ENCODE peak calls at places on chromosomes 3 and 15, in nine cellular contexts. One of them, this sample, is unnamed.

GRCh38 chr3:188197388-188197847 is 43.5 kb downstream of the LPP start:
- DNase-seq in ovary: no peak
- DNase-seq in vagina: no peak
- DNase-seq in prostate gland: no peak
- DNase-seq in sigmoid colon: no peak
- DNase-seq in uterus: peak
- DNase-seq in A549: no peak
- DNase-seq in GM12878: no peak
- DNase-seq in Peyer's patch: no peak
- DNase-seq in this sample: no peak

GRCh38 chr15:64895285-64896065 is 16.2 kb upstream of the ANKDD1A start:
- DNase-seq in uterus: no peak
- DNase-seq in ovary: no peak
- DNase-seq in GM12878: peak
- DNase-seq in prostate gland: no peak
- DNase-seq in vagina: no peak
- DNase-seq in sigmoid colon: no peak
- DNase-seq in A549: no peak
- DNase-seq in Peyer's patch: no peak
- DNase-seq in this sample: no peak

GRCh38 chr15:40258544-40258943 is 19.7 kb downstream of the PAK6 start:
- DNase-seq in prostate gland: no peak
- DNase-seq in sigmoid colon: no peak
- DNase-seq in A549: no peak
- DNase-seq in ovary: no peak
- DNase-seq in uterus: no peak
- DNase-seq in vagina: no peak
- DNase-seq in Peyer's patch: no peak
- DNase-seq in GM12878: no peak
- DNase-seq in this sample: no peak

GRCh38 chr15:90680371-90680935 is 36.7 kb upstream of the BLM start:
- DNase-seq in uterus: peak
- DNase-seq in A549: no peak
- DNase-seq in vagina: no peak
- DNase-seq in sigmoid colon: no peak
- DNase-seq in GM12878: no peak
- DNase-seq in prostate gland: no peak
- DNase-seq in ovary: no peak
- DNase-seq in Peyer's patch: no peak
- DNase-seq in this sample: no peak

GRCh38 chr3:18338827-18339226 is 86.3 kb downstream of the SATB1 start:
- DNase-seq in uterus: no peak
- DNase-seq in A549: no peak
- DNase-seq in vagina: no peak
- DNase-seq in Peyer's patch: no peak
- DNase-seq in sigmoid colon: no peak
- DNase-seq in prostate gland: no peak
- DNase-seq in GM12878: no peak
- DNase-seq in ovary: no peak
- DNase-seq in this sample: no peak

GRCh38 chr3:17823816-17824215 is 81.4 kb upstream of the TBC1D5 start:
- DNase-seq in GM12878: no peak
- DNase-seq in ovary: no peak
- DNase-seq in prostate gland: no peak
- DNase-seq in uterus: no peak
- DNase-seq in Peyer's patch: no peak
- DNase-seq in sigmoid colon: no peak
- DNase-seq in A549: no peak
- DNase-seq in vagina: no peak
- DNase-seq in this sample: no peak

GRCh38 chr15:86555939-86556725 is 476.5 kb downstream of the AGBL1 start:
- DNase-seq in uterus: no peak
- DNase-seq in A549: no peak
- DNase-seq in Peyer's patch: no peak
- DNase-seq in vagina: no peak
- DNase-seq in ovary: no peak
- DNase-seq in GM12878: no peak
- DNase-seq in sigmoid colon: no peak
- DNase-seq in prostate gland: peak
- DNase-seq in this sample: no peak

GRCh38 chr3:59444293-59444671 is 394.5 kb upstream of the CFAP20DC start:
- DNase-seq in uterus: no peak
- DNase-seq in vagina: no peak
- DNase-seq in prostate gland: no peak
- DNase-seq in A549: no peak
- DNase-seq in GM12878: no peak
- DNase-seq in Peyer's patch: no peak
- DNase-seq in sigmoid colon: no peak
- DNase-seq in ovary: no peak
- DNase-seq in this sample: no peak

GRCh38 chr15:80584561-80584964 is 110.5 kb upstream of the ABHD17C start:
- DNase-seq in uterus: no peak
- DNase-seq in GM12878: no peak
- DNase-seq in A549: no peak
- DNase-seq in sigmoid colon: no peak
- DNase-seq in prostate gland: no peak
- DNase-seq in Peyer's patch: no peak
- DNase-seq in vagina: no peak
- DNase-seq in ovary: no peak
- DNase-seq in this sample: no peak

GRCh38 chr3:70539908-70540307 is 227.5 kb upstream of the MDFIC2 start:
- DNase-seq in prostate gland: no peak
- DNase-seq in uterus: no peak
- DNase-seq in A549: no peak
- DNase-seq in ovary: no peak
- DNase-seq in sigmoid colon: no peak
- DNase-seq in Peyer's patch: no peak
- DNase-seq in GM12878: no peak
- DNase-seq in vagina: no peak
- DNase-seq in this sample: no peak

GRCh38 chr3:108552267-108553159 is 36.7 kb downstream of the CIP2A start:
- DNase-seq in Peyer's patch: no peak
- DNase-seq in uterus: no peak
- DNase-seq in ovary: no peak
- DNase-seq in GM12878: no peak
- DNase-seq in prostate gland: peak
- DNase-seq in A549: peak
- DNase-seq in sigmoid colon: no peak
- DNase-seq in vagina: no peak
- DNase-seq in this sample: no peak

GRCh38 chr3:186154641-186155040 is 45.8 kb upstream of the ETV5 start:
- DNase-seq in prostate gland: no peak
- DNase-seq in vagina: no peak
- DNase-seq in Peyer's patch: no peak
- DNase-seq in GM12878: no peak
- DNase-seq in ovary: no peak
- DNase-seq in sigmoid colon: no peak
- DNase-seq in A549: no peak
- DNase-seq in uterus: no peak
- DNase-seq in this sample: no peak

GRCh38 chr3:10284496-10284895 is 8.3 kb downstream of the GHRL start:
- DNase-seq in A549: no peak
- DNase-seq in GM12878: peak
- DNase-seq in ovary: no peak
- DNase-seq in uterus: no peak
- DNase-seq in prostate gland: no peak
- DNase-seq in Peyer's patch: no peak
- DNase-seq in vagina: no peak
- DNase-seq in sigmoid colon: no peak
- DNase-seq in this sample: no peak

GRCh38 chr3:76400141-76400540 is 614.8 kb upstream of the ZNF717 start:
- DNase-seq in A549: no peak
- DNase-seq in GM12878: no peak
- DNase-seq in sigmoid colon: no peak
- DNase-seq in ovary: no peak
- DNase-seq in prostate gland: no peak
- DNase-seq in uterus: no peak
- DNase-seq in Peyer's patch: no peak
- DNase-seq in vagina: no peak
- DNase-seq in this sample: no peak

GRCh38 chr15:68396068-68396467 is 35.9 kb downstream of the ITGA11 start:
- DNase-seq in sigmoid colon: no peak
- DNase-seq in prostate gland: no peak
- DNase-seq in Peyer's patch: no peak
- DNase-seq in uterus: no peak
- DNase-seq in ovary: no peak
- DNase-seq in A549: no peak
- DNase-seq in vagina: no peak
- DNase-seq in GM12878: no peak
- DNase-seq in this sample: no peak

GRCh38 chr3:88311826-88312225 is 162.1 kb downstream of the C3orf38 start:
- DNase-seq in sigmoid colon: no peak
- DNase-seq in GM12878: no peak
- DNase-seq in prostate gland: no peak
- DNase-seq in uterus: no peak
- DNase-seq in ovary: no peak
- DNase-seq in vagina: no peak
- DNase-seq in A549: no peak
- DNase-seq in Peyer's patch: no peak
- DNase-seq in this sample: no peak

GRCh38 chr3:18190646-18191045 is 234.5 kb downstream of the SATB1 start:
- DNase-seq in vagina: no peak
- DNase-seq in sigmoid colon: no peak
- DNase-seq in ovary: no peak
- DNase-seq in A549: no peak
- DNase-seq in uterus: no peak
- DNase-seq in Peyer's patch: no peak
- DNase-seq in prostate gland: no peak
- DNase-seq in GM12878: no peak
- DNase-seq in this sample: no peak

GRCh38 chr15:38809621-38810020 is 245.0 kb upstream of the RASGRP1 start:
- DNase-seq in prostate gland: no peak
- DNase-seq in GM12878: no peak
- DNase-seq in sigmoid colon: no peak
- DNase-seq in vagina: no peak
- DNase-seq in A549: no peak
- DNase-seq in Peyer's patch: no peak
- DNase-seq in ovary: no peak
- DNase-seq in uterus: no peak
- DNase-seq in this sample: no peak

GRCh38 chr15:38814891-38815290 is 250.3 kb upstream of the RASGRP1 start:
- DNase-seq in Peyer's patch: no peak
- DNase-seq in uterus: no peak
- DNase-seq in prostate gland: no peak
- DNase-seq in A549: no peak
- DNase-seq in ovary: no peak
- DNase-seq in vagina: no peak
- DNase-seq in GM12878: no peak
- DNase-seq in sigmoid colon: no peak
- DNase-seq in this sample: no peak

GRCh38 chr15:38810686-38811085 is 246.1 kb upstream of the RASGRP1 start:
- DNase-seq in prostate gland: no peak
- DNase-seq in sigmoid colon: no peak
- DNase-seq in GM12878: no peak
- DNase-seq in A549: no peak
- DNase-seq in uterus: no peak
- DNase-seq in ovary: no peak
- DNase-seq in Peyer's patch: no peak
- DNase-seq in vagina: no peak
- DNase-seq in this sample: no peak
- TF ChIP-seq POLR2A in prostate gland: no peak
- TF ChIP-seq POLR2A in sigmoid colon: no peak
- TF ChIP-seq POLR2A in GM12878: no peak
- TF ChIP-seq POLR2A in A549: no peak
- TF ChIP-seq POLR2A in uterus: no peak
- TF ChIP-seq POLR2A in ovary: no peak
- TF ChIP-seq POLR2A in Peyer's patch: no peak
- TF ChIP-seq POLR2A in vagina: no peak
- TF ChIP-seq POLR2A in this sample: no peak

GRCh38 chr3:122598556-122598955 is 21.1 kb downstream of the PARP15 start:
- DNase-seq in uterus: no peak
- DNase-seq in GM12878: no peak
- DNase-seq in prostate gland: no peak
- DNase-seq in sigmoid colon: no peak
- DNase-seq in ovary: no peak
- DNase-seq in A549: no peak
- DNase-seq in vagina: no peak
- DNase-seq in Peyer's patch: no peak
- DNase-seq in this sample: no peak
- H3K27ac ChIP-seq in uterus: no peak
- H3K27ac ChIP-seq in GM12878: no peak
- H3K27ac ChIP-seq in prostate gland: no peak
- H3K27ac ChIP-seq in sigmoid colon: no peak
- H3K27ac ChIP-seq in ovary: no peak
- H3K27ac ChIP-seq in A549: no peak
- H3K27ac ChIP-seq in vagina: no peak
- H3K27ac ChIP-seq in Peyer's patch: no peak
- H3K27ac ChIP-seq in this sample: no peak

DNA sequence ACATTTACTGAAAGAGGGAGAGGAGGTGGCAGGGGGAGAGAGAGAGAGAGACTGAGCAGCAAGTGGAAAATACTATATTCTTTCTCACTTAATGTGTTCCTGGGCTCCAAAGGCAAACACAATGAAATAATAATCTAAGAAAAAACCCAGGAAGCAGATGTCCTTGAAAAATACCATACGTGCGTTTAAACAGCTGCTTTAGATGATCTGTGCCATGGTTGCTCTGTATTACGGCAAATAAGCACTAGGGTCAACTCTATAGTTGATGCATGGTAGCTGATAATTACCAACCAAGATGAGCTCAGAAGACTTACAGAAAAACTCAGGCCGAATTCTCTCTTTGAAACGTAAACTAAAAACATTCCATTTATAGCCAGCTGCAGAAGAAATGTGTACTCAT is 410.3 kb upstream of the TBL1XR1 start:
- DNase-seq in Peyer's patch: no peak
- DNase-seq in sigmoid colon: no peak
- DNase-seq in A549: no peak
- DNase-seq in vagina: no peak
- DNase-seq in uterus: no peak
- DNase-seq in ovary: no peak
- DNase-seq in GM12878: no peak
- DNase-seq in prostate gland: no peak
- DNase-seq in this sample: no peak
- H3K4me3 ChIP-seq in Peyer's patch: no peak
- H3K4me3 ChIP-seq in sigmoid colon: no peak
- H3K4me3 ChIP-seq in A549: no peak
- H3K4me3 ChIP-seq in vagina: no peak
- H3K4me3 ChIP-seq in uterus: no peak
- H3K4me3 ChIP-seq in ovary: no peak
- H3K4me3 ChIP-seq in GM12878: no peak
- H3K4me3 ChIP-seq in prostate gland: no peak
- H3K4me3 ChIP-seq in this sample: no peak

DNA sequence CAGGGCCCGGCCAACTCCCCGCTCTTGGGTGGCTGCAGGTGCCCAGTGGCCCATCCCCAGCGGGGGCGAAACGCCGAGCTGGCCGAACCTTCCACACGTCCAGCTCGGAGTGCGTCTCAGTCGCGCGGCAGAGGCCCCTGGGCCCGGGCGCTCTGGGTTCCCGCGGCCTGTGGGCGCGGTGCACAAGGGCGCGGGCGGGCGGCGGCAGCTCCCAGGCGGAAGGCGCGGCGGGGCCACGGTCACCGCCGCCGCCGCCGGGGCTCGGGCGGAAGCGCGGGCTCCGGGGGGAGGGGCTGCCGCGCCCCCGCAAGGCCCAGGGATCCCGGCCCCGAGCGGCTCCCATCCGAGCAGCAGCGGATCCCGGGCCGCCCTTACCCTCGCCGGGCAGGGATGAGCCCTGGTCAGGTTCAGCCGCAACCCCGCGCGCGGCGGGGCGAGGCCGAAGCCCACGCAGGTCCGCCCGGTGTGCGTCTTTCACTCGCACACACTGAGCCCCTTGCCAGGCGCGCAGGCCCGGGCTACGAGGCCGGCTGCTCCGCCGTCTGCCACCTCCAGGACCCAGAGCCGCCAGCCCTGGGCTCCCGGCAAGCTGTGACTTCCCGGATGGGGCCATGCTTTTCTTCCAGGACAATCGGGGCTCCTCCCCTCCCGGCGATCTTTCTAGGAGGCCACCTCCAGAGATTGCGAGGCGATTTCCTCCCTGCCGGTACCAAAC is 54.2 kb downstream of the CCDC54 start:
- DNase-seq in uterus: peak
- DNase-seq in vagina: no peak
- DNase-seq in ovary: peak
- DNase-seq in Peyer's patch: peak
- DNase-seq in A549: peak
- DNase-seq in prostate gland: peak
- DNase-seq in GM12878: no peak
- DNase-seq in sigmoid colon: peak
- DNase-seq in this sample: peak
- TF ChIP-seq POLR2A in uterus: peak
- TF ChIP-seq POLR2A in vagina: no peak
- TF ChIP-seq POLR2A in ovary: peak
- TF ChIP-seq POLR2A in Peyer's patch: peak
- TF ChIP-seq POLR2A in A549: peak
- TF ChIP-seq POLR2A in prostate gland: peak
- TF ChIP-seq POLR2A in GM12878: peak
- TF ChIP-seq POLR2A in sigmoid colon: no peak
- TF ChIP-seq POLR2A in this sample: peak